ENCODE peak calls at places on chromosome 12, in five cellular contexts. D is activated T-cell treated with anti-CD3 and anti-CD28 coated beads for 4 hours; H is T-cell; T is activated CD8-positive, alpha-beta T cell treated with anti-CD3 and anti-CD28 coated beads, Interleukin-2, amount 10 ng/mL, durations not matched to agents 7 days and 5 days; G is HTR-8/SVneo. K is an unnamed sample.

GRCh38 chr12:98185606-98186005 is 329.8 kb upstream of the TMPO start:
- DNase-seq in D (no peak), H (no peak), T (no peak), G (peak), K (no peak)

GRCh38 chr12:67829873-67830272 is 159.4 kb upstream of the IFNG-AS1 start:
- DNase-seq in D (no peak), H (no peak), T (no peak), G (no peak), K (no peak)

GRCh38 chr12:46847001-46847400 is 21.2 kb upstream of the SLC38A4 start:
- DNase-seq in D (no peak), H (no peak), T (no peak), G (no peak), K (no peak)

GRCh38 chr12:54431911-54432814 is 13.1 kb upstream of the ITGA5 start:
- DNase-seq in D (no peak), H (no peak), T (peak), G (no peak), K (no peak)

GRCh38 chr12:93751864-93752610 is 74.9 kb downstream of the CRADD start:
- DNase-seq in D (no peak), H (no peak), T (no peak), G (no peak), K (no peak)

GRCh38 chr12:2092354-2092753 is 39.6 kb downstream of the CACNA1C start:
- DNase-seq in D (no peak), H (no peak), T (no peak), G (no peak), K (no peak)

GRCh38 chr12:68462799-68463198 is 130.6 kb upstream of the MDM1 start:
- DNase-seq in D (no peak), H (no peak), T (peak), G (no peak), K (no peak)

GRCh38 chr12:115257791-115258190 is 573.8 kb upstream of the TBX3 start:
- DNase-seq in D (no peak), H (no peak), T (no peak), G (peak), K (no peak)

GRCh38 chr12:107600596-107601144 is 84.9 kb upstream of the PWP1 start:
- DNase-seq in D (no peak), H (no peak), T (no peak), G (no peak), K (no peak)

GRCh38 chr12:753401-754237 is 1.2 kb downstream of the WNK1 start:
- DNase-seq in D (no peak), H (peak), T (peak), G (no peak), K (peak)

GRCh38 chr12:67358686-67359374 is 89.7 kb downstream of the CAND1 start:
- DNase-seq in D (no peak), H (no peak), T (no peak), G (no peak), K (peak)

GRCh38 chr12:53849113-53849512 is 89.5 kb upstream of the HOXC13 start:
- DNase-seq in D (no peak), H (no peak), T (no peak), G (no peak), K (no peak)

GRCh38 chr12:124833693-124834122 is 30.0 kb downstream of the SCARB1 start:
- DNase-seq in D (no peak), H (no peak), T (no peak), G (no peak), K (no peak)

GRCh38 chr12:62802981-62803380 is 132.0 kb downstream of the PPM1H start:
- DNase-seq in D (no peak), H (no peak), T (no peak), G (peak), K (no peak)

GRCh38 chr12:89731614-89732013 is 23.0 kb upstream of the ATP2B1 start:
- DNase-seq in D (no peak), H (no peak), T (no peak), G (no peak), K (no peak)

GRCh38 chr12:109099426-109100020 is 2.1 kb downstream of the UNG start:
- DNase-seq in D (no peak), H (no peak), T (peak), G (no peak), K (no peak)

GRCh38 chr12:6161124-6161882 is 36.8 kb upstream of the VWF start:
- DNase-seq in D (no peak), H (no peak), T (no peak), G (no peak), K (no peak)

GRCh38 chr12:108457006-108457733 is 57.9 kb upstream of the FICD start:
- DNase-seq in D (no peak), H (no peak), T (peak), G (peak), K (peak)

GRCh38 chr12:98990648-98991047 is 345.6 kb downstream of the APAF1 start:
- DNase-seq in D (no peak), H (no peak), T (no peak), G (no peak), K (no peak)

GRCh38 chr12:22443379-22444316 is 100.7 kb downstream of the C2CD5 start:
- DNase-seq in D (peak), H (peak), T (peak), G (peak), K (peak)

K was measured in DND-41.